ENCODE peak calls at places on chromosomes 5 and 9, in six cellular contexts. T, W, U, O, K and P are unnamed samples.

GRCh38 chr9:125142560-125143376 is 560 bp downstream of the SCAI start:
- DNase-seq in T (peak), W (no peak), U (no peak), O (peak), K (no peak), P (no peak)

GRCh38 chr9:94919376-94920098 is 193.0 kb downstream of the AOPEP start:
- DNase-seq in T (no peak), W (no peak), U (peak), O (peak), K (no peak), P (no peak)

GRCh38 chr5:149687789-149688188 is 42.3 kb upstream of the PPARGC1B start:
- DNase-seq in T (no peak), W (no peak), U (no peak), O (no peak), K (no peak), P (no peak)

GRCh38 chr5:64625678-64626077 is 64.6 kb upstream of the SHISAL2B start:
- DNase-seq in T (no peak), W (peak), U (peak), O (peak), K (no peak), P (no peak)

GRCh38 chr9:18235181-18235908 is 238.6 kb upstream of the ADAMTSL1 start:
- DNase-seq in T (no peak), W (no peak), U (no peak), O (no peak), K (no peak), P (no peak)

GRCh38 chr9:3027260-3027659 is 183.4 kb upstream of the PUM3 start:
- DNase-seq in T (no peak), W (no peak), U (no peak), O (no peak), K (no peak), P (no peak)

GRCh38 chr5:140245354-140245753 is 57.5 kb downstream of the PFDN1 start:
- DNase-seq in T (no peak), W (no peak), U (no peak), O (peak), K (no peak), P (no peak)

GRCh38 chr5:52743970-52744369 is 43.7 kb upstream of the ITGA1 start:
- DNase-seq in T (no peak), W (peak), U (peak), O (peak), K (no peak), P (peak)

GRCh38 chr5:173602423-173602822 is 14.0 kb downstream of the BOD1 start:
- DNase-seq in T (peak), W (peak), U (peak), O (peak), K (no peak), P (no peak)

GRCh38 chr9:124685217-124685616 is 85.9 kb downstream of the NR6A1 start:
- DNase-seq in T (no peak), W (no peak), U (no peak), O (no peak), K (no peak), P (no peak)

GRCh38 chr5:134267366-134268018 is 41.6 kb upstream of the PPP2CA start:
- DNase-seq in T (no peak), W (no peak), U (no peak), O (peak), K (no peak), P (no peak)

GRCh38 chr9:1151691-1152090 is 101.5 kb downstream of the DMRT2 start:
- DNase-seq in T (no peak), W (no peak), U (no peak), O (no peak), K (no peak), P (no peak)

GRCh38 chr5:93580387-93581100 is 475 bp downstream of the NR2F1-AS1 start:
- DNase-seq in T (peak), W (peak), U (no peak), O (peak), K (no peak), P (no peak)

GRCh38 chr9:117344892-117345660 is 69.8 kb downstream of the ASTN2 start:
- DNase-seq in T (peak), W (no peak), U (no peak), O (no peak), K (no peak), P (no peak)

GRCh38 chr9:96137666-96138429 is 164.1 kb downstream of the HSD17B3 start:
- DNase-seq in T (no peak), W (no peak), U (peak), O (peak), K (no peak), P (no peak)

GRCh38 chr5:139212484-139212883 is 14.3 kb upstream of the SIL1 start:
- DNase-seq in T (no peak), W (peak), U (no peak), O (no peak), K (no peak), P (no peak)

GRCh38 chr9:27117489-27118135 is 8.6 kb downstream of the TEK start:
- DNase-seq in T (no peak), W (peak), U (no peak), O (peak), K (peak), P (no peak)

GRCh38 chr9:73114958-73115357 is 36.7 kb upstream of the ANXA1 start:
- DNase-seq in T (no peak), W (peak), U (no peak), O (no peak), K (no peak), P (no peak)

GRCh38 chr5:135953850-135954249 is 933 bp downstream of the LECT2 start:
- DNase-seq in T (no peak), W (no peak), U (no peak), O (no peak), K (no peak), P (no peak)

GRCh38 chr5:78320461-78320860 is 26.0 kb upstream of the AP3B1 start:
- DNase-seq in T (peak), W (peak), U (peak), O (peak), K (no peak), P (peak)

GRCh38 chr9:126151671-126152050 is 175.0 kb upstream of the MVB12B start:
- DNase-seq in T (peak), W (no peak), U (no peak), O (peak), K (peak), P (no peak)

GRCh38 chr5:79416499-79416898 is 97.4 kb downstream of the HOMER1 start:
- DNase-seq in T (no peak), W (peak), U (peak), O (peak), K (no peak), P (no peak)

GRCh38 chr9:87512321-87512720 is 14.7 kb downstream of the DAPK1 start:
- DNase-seq in T (no peak), W (no peak), U (no peak), O (no peak), K (no peak), P (no peak)

GRCh38 chr9:117546894-117547293 is 132.0 kb upstream of the ASTN2 start:
- DNase-seq in T (peak), W (no peak), U (no peak), O (no peak), K (peak), P (peak)

GRCh38 chr5:134738963-134739661 is 764 bp downstream of the CAMLG start:
- DNase-seq in T (peak), W (peak), U (peak), O (peak), K (no peak), P (peak)

GRCh38 chr9:98520221-98520920 is 188.4 kb downstream of the GABBR2 start:
- DNase-seq in T (no peak), W (peak), U (no peak), O (peak), K (no peak), P (no peak)

GRCh38 chr9:125970340-125970739 is 223.2 kb downstream of the PBX3 start:
- DNase-seq in T (no peak), W (no peak), U (no peak), O (no peak), K (no peak), P (no peak)

GRCh38 chr9:132631280-132631679 is 38.5 kb downstream of the DDX31 start:
- DNase-seq in T (no peak), W (peak), U (peak), O (no peak), K (no peak), P (no peak)

GRCh38 chr5:61919920-61920319 is 386.1 kb upstream of the KIF2A start:
- DNase-seq in T (no peak), W (no peak), U (no peak), O (no peak), K (peak), P (no peak)

GRCh38 chr5:171418316-171418981 is 998 bp upstream of the FGF18 start:
- DNase-seq in T (peak), W (peak), U (peak), O (peak), K (peak), P (no peak)

GRCh38 chr5:16507716-16508115 is 42.1 kb upstream of the ZNF622 start:
- DNase-seq in T (no peak), W (peak), U (no peak), O (no peak), K (no peak), P (no peak)

GRCh38 chr5:147431586-147431985 is 78.3 kb downstream of the DPYSL3 start:
- DNase-seq in T (no peak), W (no peak), U (no peak), O (no peak), K (no peak), P (no peak)

GRCh38 chr9:16501726-16502125 is 368.7 kb downstream of the BNC2 start:
- DNase-seq in T (no peak), W (no peak), U (no peak), O (no peak), K (no peak), P (no peak)

GRCh38 chr9:75491533-75491932 is 398.9 kb upstream of the PCSK5 start:
- DNase-seq in T (no peak), W (no peak), U (no peak), O (no peak), K (no peak), P (no peak)

GRCh38 chr5:68699966-68700365 is 393.8 kb upstream of the SLC30A5 start:
- DNase-seq in T (no peak), W (no peak), U (no peak), O (no peak), K (no peak), P (no peak)

GRCh38 chr5:71887680-71888079 is 168.6 kb downstream of the CARTPT start:
- DNase-seq in T (peak), W (peak), U (peak), O (peak), K (no peak), P (peak)

GRCh38 chr9:71916834-71917534 is 5.5 kb downstream of the C9orf85 start:
- DNase-seq in T (no peak), W (no peak), U (no peak), O (no peak), K (no peak), P (no peak)

GRCh38 chr9:114205171-114206015 is 50.1 kb downstream of the COL27A1 start:
- DNase-seq in T (peak), W (no peak), U (no peak), O (no peak), K (no peak), P (no peak)
- H3K4me3 ChIP-seq in T (no peak), W (no peak), U (no peak), O (no peak), K (no peak), P (no peak)

GRCh38 chr9:4260661-4261060 is 39.2 kb downstream of the GLIS3 start:
- DNase-seq in T (no peak), W (no peak), U (no peak), O (no peak), K (no peak), P (no peak)

GRCh38 chr9:4262735-4263141 is 37.1 kb downstream of the GLIS3 start:
- DNase-seq in T (no peak), W (peak), U (peak), O (peak), K (no peak), P (no peak)

GRCh38 chr9:4258321-4259093 is 41.4 kb downstream of the GLIS3 start:
- DNase-seq in T (no peak), W (peak), U (peak), O (peak), K (no peak), P (no peak)

GRCh38 chr9:4259489-4259888 is 40.4 kb downstream of the GLIS3 start:
- DNase-seq in T (no peak), W (no peak), U (no peak), O (no peak), K (no peak), P (no peak)
- H3K4me3 ChIP-seq in T (no peak), W (no peak), U (no peak), O (no peak), K (no peak), P (no peak)

GRCh38 chr5:137496919-137497318 is 2.2 kb downstream of the SPOCK1 start:
- DNase-seq in T (no peak), W (peak), U (peak), O (no peak), K (no peak), P (no peak)

GRCh38 chr5:137498736-137499505 is at the start of gene SPOCK1:
- DNase-seq in T (peak), W (peak), U (peak), O (peak), K (peak), P (peak)

GRCh38 chr5:137500616-137501225 is 1.6 kb upstream of the SPOCK1 start:
- DNase-seq in T (no peak), W (no peak), U (no peak), O (no peak), K (no peak), P (no peak)

GRCh38 chr5:137497396-137498290 is 1.5 kb downstream of the SPOCK1 start:
- DNase-seq in T (peak), W (no peak), U (no peak), O (no peak), K (no peak), P (peak)

GRCh38 chr5:137498301-137498735 is 808 bp downstream of the SPOCK1 start:
- DNase-seq in T (peak), W (peak), U (peak), O (peak), K (no peak), P (no peak)
- H3K4me3 ChIP-seq in T (peak), W (peak), U (peak), O (peak), K (peak), P (no peak)

DNA sequence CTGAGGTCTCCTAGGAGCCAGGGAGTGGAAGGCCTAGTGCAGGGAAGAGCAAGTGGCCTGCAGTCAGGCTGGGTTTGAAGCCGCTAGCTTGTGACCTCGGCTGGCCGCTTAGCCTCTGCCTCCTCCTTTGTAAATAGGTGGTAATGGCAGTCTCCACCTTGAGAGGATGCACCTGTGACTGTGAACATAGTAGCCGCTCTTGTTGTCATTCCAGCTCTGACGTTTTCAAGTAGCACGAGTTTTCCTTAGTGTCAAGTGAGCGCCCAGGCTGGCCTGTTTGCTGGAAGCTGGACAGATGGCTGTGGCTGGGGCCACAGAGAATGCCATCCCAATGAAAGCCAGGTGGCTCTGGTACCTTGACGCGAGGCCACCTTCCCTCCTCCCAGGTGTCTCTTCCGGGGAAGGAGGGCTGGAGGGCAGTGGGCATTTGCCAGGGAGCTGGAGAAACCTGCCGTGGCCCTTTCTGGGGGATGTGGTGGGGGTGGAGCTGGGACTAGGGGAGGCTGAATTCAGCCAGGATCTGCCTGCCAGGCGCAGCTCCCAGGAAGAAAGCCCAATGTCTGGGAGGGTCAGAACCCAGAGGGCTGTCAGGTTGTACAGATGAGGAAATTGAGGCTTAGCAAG is 2.5 kb downstream of the ASS1 start:
- DNase-seq in T (no peak), W (no peak), U (no peak), O (no peak), K (no peak), P (no peak)
- H3K4me3 ChIP-seq in T (no peak), W (no peak), U (peak), O (no peak), K (no peak), P (no peak)